ENCODE peak calls at places on chromosomes 1 and 21, in five cellular contexts. Z is mesendoderm, U is hippocampal formation, J is cardiac fibroblast, E is left ventricle myocardium superior. S is an unnamed sample.

GRCh38 chr21:43657355-43658093 is 1.8 kb downstream of the HSF2BP start:
- DNase-seq in U (no peak), E (peak), J (no peak), Z (no peak), S (peak)

GRCh38 chr1:185155600-185156320 is 993 bp downstream of the TRMT1L start:
- DNase-seq in J (peak), U (no peak), E (no peak), Z (no peak), S (no peak)

GRCh38 chr1:231611851-231612250 is 14.7 kb upstream of the DISC1 start:
- DNase-seq in Z (peak), E (no peak), J (no peak), U (no peak), S (no peak)

GRCh38 chr1:156691665-156692408 is 13.5 kb downstream of the CRABP2 start:
- DNase-seq in U (no peak), Z (peak), J (no peak), E (no peak), S (peak)

GRCh38 chr1:206050655-206051235 is 2.2 kb upstream of the RHEX start:
- DNase-seq in E (no peak), J (peak), U (no peak), Z (no peak), S (no peak)

GRCh38 chr1:14926214-14926613 is 227.3 kb upstream of the TMEM51 start:
- DNase-seq in Z (no peak), J (no peak), U (no peak), E (no peak), S (no peak)

GRCh38 chr1:64077281-64077940 is 126.0 kb upstream of the UBE2U start:
- DNase-seq in J (peak), E (no peak), Z (no peak), U (peak), S (no peak)

GRCh38 chr1:91730781-91731732 is 154.9 kb downstream of the TGFBR3 start:
- DNase-seq in E (peak), J (peak), U (no peak), Z (no peak), S (no peak)

GRCh38 chr1:156498447-156499193 is 2.0 kb downstream of the MEF2D start:
- DNase-seq in U (no peak), Z (peak), J (peak), E (peak), S (peak)

GRCh38 chr1:103441342-103441741 is 84.2 kb upstream of the RNPC3 start:
- DNase-seq in U (no peak), Z (peak), J (no peak), E (no peak), S (no peak)

GRCh38 chr1:110672753-110673108 is 2.0 kb downstream of the KCNA3 start:
- DNase-seq in J (no peak), U (no peak), Z (no peak), E (no peak), S (no peak)

GRCh38 chr1:30885580-30886513 is 22.7 kb downstream of the SDC3 start:
- DNase-seq in U (peak), Z (no peak), J (no peak), E (no peak), S (no peak)

GRCh38 chr1:210358511-210359148 is 29.9 kb downstream of the HHAT start:
- DNase-seq in Z (no peak), E (no peak), J (no peak), U (no peak), S (peak)

GRCh38 chr1:230167419-230167852 is 100.4 kb downstream of the GALNT2 start:
- DNase-seq in J (peak), E (no peak), Z (peak), U (no peak), S (peak)

GRCh38 chr1:241640149-241640866 is at the start of the genes CHML and OPN3:
- DNase-seq in Z (peak), U (peak), E (peak), J (peak), S (peak)

GRCh38 chr1:27782950-27783349 is 9.9 kb downstream of the STX12 start:
- DNase-seq in J (no peak), Z (no peak), E (no peak), U (no peak), S (no peak)

GRCh38 chr1:227895828-227896685 is 51.7 kb downstream of the WNT9A start:
- DNase-seq in J (no peak), E (peak), Z (peak), U (peak), S (peak)

GRCh38 chr1:101532392-101532791 is 295.6 kb downstream of the S1PR1 start:
- DNase-seq in J (no peak), Z (no peak), U (no peak), E (no peak), S (no peak)

GRCh38 chr1:82367456-82367855 is 566.7 kb downstream of the ADGRL2 start:
- DNase-seq in E (no peak), J (no peak), Z (no peak), U (no peak), S (no peak)

GRCh38 chr1:206658981-206659273 is 23.6 kb downstream of the DYRK3 start:
- DNase-seq in U (no peak), E (no peak), Z (no peak), J (no peak), S (peak)

GRCh38 chr1:17289756-17290155 is 18.2 kb upstream of the PADI4 start:
- DNase-seq in J (peak), E (no peak), U (no peak), Z (no peak), S (no peak)

GRCh38 chr1:4745560-4745959 is 91.2 kb downstream of the AJAP1 start:
- DNase-seq in U (no peak), Z (peak), E (no peak), J (no peak), S (no peak)

GRCh38 chr1:59976194-59977074 is 49.9 kb upstream of the CYP2J2 start:
- DNase-seq in U (peak), J (peak), E (peak), Z (peak), S (peak)

GRCh38 chr21:42669069-42669468 is 15.6 kb downstream of the PDE9A start:
- DNase-seq in Z (peak), J (peak), E (peak), U (no peak), S (peak)

S was measured in H7.